ENCODE peak calls at places on chromosomes 3 and 15, in six cellular contexts. B is GM12864, N is PC-3, G is cardiac fibroblast, C is type B pancreatic cell, O is glutamatergic neuron. E is an unnamed sample.
A peak's percentile ranks its signal among the peaks of the same experiment; 100 is the strongest.

GRCh38 chr3:194930439-194931204 is 244.9 kb downstream of the FAM43A start:
- DNase-seq in N (peak; percentile 68), B (no peak), G (peak; percentile 92), O (no peak), C (no peak), E (no peak)

GRCh38 chr3:78668302-78668701 is 1099.5 kb downstream of the ROBO1 start:
- DNase-seq in O (no peak), C (no peak), B (no peak), N (no peak), G (no peak), E (no peak)

GRCh38 chr15:58931985-58932384 is 1.5 kb downstream of the SLTM start:
- DNase-seq in N (peak; percentile 52), B (peak; percentile 31), G (peak; percentile 80), C (no peak), O (no peak), E (peak; percentile 14)

GRCh38 chr15:60392601-60392985 is 5.2 kb downstream of the ANXA2 start:
- DNase-seq in N (peak; percentile 82), G (peak; percentile 83), O (no peak), C (no peak), B (no peak), E (peak; percentile 52)

GRCh38 chr3:46849098-46849631 is 14.1 kb downstream of the MYL3 start:
- DNase-seq in B (no peak), O (peak; percentile 6), C (peak; percentile 55), G (no peak), N (no peak), E (no peak)

GRCh38 chr15:66224946-66225345 is 28.6 kb downstream of the MEGF11 start:
- DNase-seq in B (no peak), O (no peak), G (no peak), N (no peak), C (no peak), E (no peak)

GRCh38 chr15:32767236-32767635 is 49.4 kb downstream of the GREM1 start:
- DNase-seq in G (no peak), N (no peak), O (no peak), C (no peak), B (no peak), E (no peak)

GRCh38 chr15:95958417-95958816 is 372.1 kb upstream of the NR2F2 start:
- DNase-seq in O (no peak), B (no peak), C (no peak), G (no peak), N (no peak), E (no peak)

GRCh38 chr15:45641374-45641778 is 6.5 kb downstream of the SQOR start:
- DNase-seq in O (no peak), N (peak; percentile 90), C (no peak), B (no peak), G (peak; percentile 85), E (no peak)
- TF ChIP-seq CTCF in O (no peak), N (no peak), C (no peak), B (no peak), G (peak; percentile 6), E (no peak)

DNA sequence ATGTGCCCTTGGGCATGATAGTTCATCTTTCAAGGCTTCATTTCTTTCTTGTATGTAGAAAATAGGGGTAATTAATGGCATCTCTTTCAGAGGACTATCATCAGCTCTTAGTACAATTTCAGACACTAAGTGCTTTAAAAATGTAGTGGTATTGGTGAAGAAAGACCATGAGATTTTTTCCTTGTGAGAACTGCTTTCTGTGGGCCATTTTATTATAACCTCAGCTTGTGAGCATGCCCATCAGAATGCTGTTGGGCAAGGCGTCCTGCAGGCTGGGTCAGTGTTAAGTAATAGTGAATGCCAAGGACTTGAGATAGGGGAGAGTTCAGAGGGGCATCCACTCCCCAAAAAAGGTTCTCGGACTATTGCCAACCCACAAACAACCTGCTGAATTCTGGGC is 187.9 kb downstream of the GHSR start:
- DNase-seq in N (no peak), G (peak; percentile 47), C (no peak), O (no peak), B (no peak), E (no peak)
- TF ChIP-seq CTCF in N (no peak), G (no peak), C (no peak), O (no peak), B (no peak), E (no peak)

DNA sequence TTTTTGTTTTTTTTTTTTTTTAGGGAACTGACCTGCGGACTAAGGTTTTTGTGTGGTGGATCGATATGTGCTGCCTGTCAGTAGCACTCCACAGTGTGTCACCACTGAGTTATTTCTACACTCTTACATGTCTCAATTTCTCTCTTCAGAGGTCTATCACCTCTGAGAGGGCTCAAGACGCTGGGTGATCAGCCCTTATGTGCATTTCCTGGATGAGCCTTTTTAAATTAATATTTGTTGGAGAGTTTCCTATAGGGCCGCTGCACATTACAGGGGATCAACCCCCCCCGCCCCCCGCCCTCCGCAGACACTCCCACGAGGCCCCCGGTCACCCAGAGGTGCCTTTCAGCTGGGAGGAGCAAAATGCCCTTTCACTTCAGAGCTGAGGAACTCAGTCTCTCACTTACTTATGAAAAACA is 34.5 kb upstream of the AP4E1 start:
- DNase-seq in C (no peak), B (no peak), O (no peak), G (no peak), N (no peak), E (peak; percentile 30)
- TF ChIP-seq CTCF in C (no peak), B (no peak), O (no peak), G (no peak), N (no peak), E (peak; percentile 16)

GRCh38 chr3:145842302-145842897 is 318.6 kb downstream of the PLOD2 start:
- DNase-seq in N (no peak), B (no peak), C (no peak), G (no peak), O (no peak), E (no peak)
- TF ChIP-seq CTCF in N (no peak), B (no peak), C (no peak), G (no peak), O (no peak), E (no peak)

GRCh38 chr3:169676925-169677537 is 13.5 kb upstream of the MECOM start:
- DNase-seq in O (no peak), N (no peak), G (no peak), B (no peak), C (no peak), E (no peak)
- TF ChIP-seq CTCF in O (no peak), N (no peak), G (no peak), B (no peak), C (no peak), E (no peak)

GRCh38 chr3:197554562-197555280 is 1.0 kb downstream of the BDH1 start:
- DNase-seq in G (peak; percentile 98), N (peak; percentile 98), C (peak; percentile 97), O (peak; percentile 97), B (peak; percentile 88), E (peak; percentile 97)
- TF ChIP-seq CTCF in G (peak; percentile 58), N (peak; percentile 71), C (peak; percentile 69), O (peak; percentile 40), B (peak; percentile 55), E (peak; percentile 70)

GRCh38 chr3:2090512-2090911 is 8.2 kb upstream of the CNTN4 start:
- DNase-seq in N (no peak), G (no peak), O (no peak), C (no peak), B (no peak), E (no peak)
- TF ChIP-seq CTCF in N (no peak), G (no peak), O (no peak), C (no peak), B (no peak), E (no peak)